ENCODE peak calls at places on chromosomes 11 and 22, in nine cellular contexts. Z is MV-4-11; O is colonic mucosa; W is SK-N-SH; T is iris pigment epithelial cell; E is activated CD4-positive, CD25-positive, alpha-beta regulatory T cell treated with anti-CD3 and anti-CD28 coated beads, Interleukin-2, amount 50 U/mL, for 16 hours; M is occipital lobe; D is T-cell; C is pons. S is an unnamed sample.

GRCh38 chr11:30422828-30423648 is 100.1 kb downstream of the ARL14EP start:
- DNase-seq in Z (no peak), O (peak; percentile 30), W (no peak), T (no peak), E (no peak), M (no peak), D (no peak), C (no peak), S (peak; percentile 20)

GRCh38 chr22:36294293-36294620 is 41.3 kb downstream of the APOL1 start:
- DNase-seq in Z (no peak), O (no peak), W (no peak), T (no peak), E (no peak), M (no peak), D (no peak), C (no peak), S (no peak)

GRCh38 chr11:76152741-76153608 is 53.3 kb downstream of the WNT11 start:
- DNase-seq in Z (no peak), O (no peak), W (no peak), T (no peak), E (no peak), M (no peak), D (peak; percentile 27), C (no peak), S (no peak)

GRCh38 chr22:30435674-30436126 is 10.1 kb downstream of the MTFP1 start:
- DNase-seq in Z (peak; percentile 29), O (peak; percentile 35), W (no peak), T (no peak), E (peak; percentile 71), M (no peak), D (peak; percentile 94), C (no peak), S (no peak)

GRCh38 chr11:12864316-12865156 is 144.6 kb upstream of the RASSF10 start:
- DNase-seq in Z (peak; percentile 35), O (no peak), W (peak; percentile 47), T (peak; percentile 91), E (no peak), M (peak; percentile 23), D (no peak), C (peak; percentile 26), S (peak; percentile 79)

GRCh38 chr11:82855616-82856015 is 44.6 kb downstream of the PRCP start:
- DNase-seq in Z (no peak), O (no peak), W (no peak), T (no peak), E (no peak), M (no peak), D (no peak), C (no peak), S (no peak)

GRCh38 chr11:8250981-8251620 is 12.6 kb downstream of the LMO1 start:
- DNase-seq in Z (no peak), O (no peak), W (no peak), T (no peak), E (no peak), M (no peak), D (no peak), C (no peak), S (no peak)

GRCh38 chr11:88332851-88333250 is 4.7 kb downstream of the CTSC start:
- DNase-seq in Z (no peak), O (no peak), W (no peak), T (peak; percentile 67), E (no peak), M (no peak), D (no peak), C (no peak), S (no peak)

GRCh38 chr11:118785362-118785761 is 5.6 kb downstream of the DDX6 start:
- DNase-seq in Z (peak; percentile 78), O (no peak), W (no peak), T (peak; percentile 54), E (no peak), M (no peak), D (no peak), C (no peak), S (peak; percentile 17)

GRCh38 chr11:62555464-62556092 is 9.0 kb upstream of the AHNAK start:
- DNase-seq in Z (peak; percentile 98), O (no peak), W (peak; percentile 43), T (peak; percentile 48), E (peak; percentile 55), M (no peak), D (peak; percentile 74), C (no peak), S (peak; percentile 53)

GRCh38 chr11:75277991-75278790 is 37.6 kb downstream of the TPBGL start:
- DNase-seq in Z (no peak), O (no peak), W (no peak), T (no peak), E (no peak), M (no peak), D (no peak), C (no peak), S (no peak)

GRCh38 chr11:72584293-72584921 is 89.8 kb downstream of the PDE2A start:
- DNase-seq in Z (no peak), O (peak; percentile 41), W (no peak), T (peak; percentile 42), E (no peak), M (peak; percentile 28), D (peak; percentile 68), C (peak; percentile 19), S (no peak)